ENCODE peak calls at places on chromosomes 5 and 9, in four cellular contexts. M, F, O and H are unnamed samples.

GRCh38 chr9:130470269-130470668 is 25.5 kb downstream of the ASS1 start:
- DNase-seq in O (no peak), F (no peak), M (no peak), H (no peak)

GRCh38 chr9:129836342-129837007 is 1.2 kb downstream of the USP20 start:
- DNase-seq in O (no peak), F (no peak), M (peak), H (no peak)

GRCh38 chr9:109972026-109973005 is 192.3 kb downstream of the PALM2AKAP2 start:
- DNase-seq in M (no peak), F (no peak), O (no peak), H (peak)

GRCh38 chr5:94503677-94504076 is 114.7 kb downstream of the KIAA0825 start:
- DNase-seq in F (no peak), M (no peak), O (no peak), H (no peak)

GRCh38 chr5:40678021-40678939 is 1.4 kb upstream of the PTGER4 start:
- DNase-seq in F (no peak), M (no peak), O (no peak), H (no peak)

GRCh38 chr5:61301345-61301744 is 30.7 kb upstream of the ZSWIM6 start:
- DNase-seq in M (no peak), F (no peak), O (no peak), H (no peak)

GRCh38 chr9:9612270-9612669 is 1000.5 kb downstream of the PTPRD start:
- DNase-seq in O (no peak), M (no peak), F (no peak), H (no peak)

GRCh38 chr5:79552984-79553383 is 39.0 kb upstream of the HOMER1 start:
- DNase-seq in O (no peak), M (no peak), F (no peak), H (no peak)

GRCh38 chr5:144004751-144005150 is 165.7 kb downstream of the YIPF5 start:
- DNase-seq in M (no peak), O (no peak), F (no peak), H (no peak)

GRCh38 chr9:16266648-16267276 is 603.7 kb downstream of the BNC2 start:
- DNase-seq in O (no peak), F (peak), M (peak), H (peak)

GRCh38 chr5:119357815-119358559 is 2.2 kb downstream of the TNFAIP8 start:
- DNase-seq in O (no peak), F (no peak), M (no peak), H (no peak)

GRCh38 chr9:126453156-126453963 is 126.7 kb downstream of the MVB12B start:
- DNase-seq in F (no peak), O (no peak), M (no peak), H (no peak)

GRCh38 chr5:13957032-13957645 is 12.7 kb upstream of the DNAH5 start:
- DNase-seq in O (peak), M (peak), F (peak), H (peak)

GRCh38 chr9:128689293-128689770 is 310 bp downstream of the SET start:
- DNase-seq in F (peak), M (peak), O (no peak), H (no peak)

GRCh38 chr5:86500947-86501346 is 116.8 kb upstream of the COX7C start:
- DNase-seq in M (no peak), F (peak), O (no peak), H (peak)

GRCh38 chr5:969421-969839 is 39.2 kb upstream of the NKD2 start:
- DNase-seq in F (no peak), O (no peak), M (no peak), H (no peak)

GRCh38 chr9:129964901-129965734 is 77.9 kb downstream of the FNBP1 start:
- DNase-seq in O (no peak), F (peak), M (no peak), H (no peak)

GRCh38 chr5:21823076-21823574 is 1030.0 kb downstream of the CDH12 start:
- DNase-seq in M (no peak), F (no peak), O (no peak), H (no peak)

GRCh38 chr5:80153586-80154126 is 102.2 kb downstream of the SERINC5 start:
- DNase-seq in O (peak), M (no peak), F (no peak), H (no peak)

GRCh38 chr9:114291064-114291474 is 31.8 kb upstream of the ORM1 start:
- DNase-seq in M (peak), F (peak), O (peak), H (peak)

GRCh38 chr5:137075163-137075970 is 423.8 kb downstream of the SPOCK1 start:
- DNase-seq in O (peak), M (peak), F (peak), H (peak)

GRCh38 chr5:180180846-180181245 is 28.2 kb downstream of the RASGEF1C start:
- DNase-seq in M (no peak), F (no peak), O (no peak), H (no peak)

GRCh38 chr9:450057-450456 is 235.4 kb downstream of the DOCK8 start:
- DNase-seq in M (no peak), O (no peak), F (no peak), H (no peak)

GRCh38 chr5:359301-359897 is 37.9 kb downstream of the AHRR start:
- DNase-seq in F (no peak), O (no peak), M (no peak), H (peak)

GRCh38 chr9:27351438-27351837 is 54.5 kb upstream of the EQTN start:
- DNase-seq in O (no peak), F (no peak), M (no peak), H (no peak)

GRCh38 chr9:131733601-131734061 is 6.2 kb downstream of the RAPGEF1 start:
- DNase-seq in O (no peak), M (no peak), F (peak), H (no peak)

GRCh38 chr5:81965510-81965909 is 6.3 kb upstream of the ATG10 start:
- DNase-seq in O (no peak), F (peak), M (no peak), H (no peak)

GRCh38 chr5:76332102-76332501 is 71.0 kb upstream of the IQGAP2 start:
- DNase-seq in M (no peak), F (no peak), O (peak), H (no peak)

GRCh38 chr5:143106175-143106574 is 297.3 kb downstream of the NR3C1 start:
- DNase-seq in M (peak), F (peak), O (peak), H (peak)

GRCh38 chr5:125277494-125278154 is 531.2 kb upstream of the ZNF608 start:
- DNase-seq in O (peak), M (no peak), F (peak), H (no peak)

GRCh38 chr9:97237951-97238851 is 69.3 kb upstream of the CCDC180 start:
- DNase-seq in O (peak), M (peak), F (peak), H (peak)

GRCh38 chr5:172902497-172903472 is 56.4 kb upstream of the RPL26L1 start:
- DNase-seq in F (peak), O (peak), M (peak), H (peak)

GRCh38 chr5:76041863-76042262 is 41.3 kb upstream of the SV2C start:
- DNase-seq in F (no peak), M (peak), O (no peak), H (no peak)

GRCh38 chr9:85213650-85214607 is 527.8 kb downstream of the AGTPBP1 start:
- DNase-seq in O (no peak), F (no peak), M (peak), H (no peak)

GRCh38 chr5:23820764-23821471 is 313.5 kb downstream of the PRDM9 start:
- DNase-seq in O (no peak), F (peak), M (no peak), H (no peak)

GRCh38 chr9:87890866-87891265 is 8.2 kb downstream of the SPATA31E1 start:
- DNase-seq in M (no peak), F (no peak), O (no peak), H (no peak)

GRCh38 chr5:127820910-127821553 is 117.8 kb downstream of the CCDC192 start:
- DNase-seq in F (peak), O (peak), M (no peak), H (no peak)
- TF ChIP-seq HMGXB4 in F (no peak), O (no peak), M (no peak), H (no peak)

DNA sequence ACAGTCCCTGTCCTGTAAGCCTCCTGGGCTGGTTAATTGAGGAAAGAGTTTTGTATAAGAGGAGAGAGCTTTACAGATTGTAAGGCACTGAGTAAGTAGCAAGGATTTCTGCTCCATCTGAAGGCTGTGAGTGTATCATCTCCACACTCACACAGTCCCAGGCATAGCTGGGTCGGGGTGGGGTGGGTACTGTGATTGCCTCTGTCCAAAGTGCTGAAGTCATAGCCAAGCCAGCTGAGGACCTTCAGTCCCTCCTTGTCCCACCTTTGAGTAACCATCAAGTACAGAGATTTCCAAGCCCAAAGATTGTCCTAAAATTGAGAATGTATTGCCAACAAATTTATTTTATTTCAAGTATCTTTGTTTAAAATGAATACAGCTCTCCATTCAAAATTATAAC is 5.5 kb upstream of the DNAJB5 start:
- DNase-seq in M (peak), O (no peak), F (no peak), H (peak)
- TF ChIP-seq HMGXB4 in M (no peak), O (no peak), F (no peak), H (no peak)

GRCh38 chr5:98813755-98814154 is 40.3 kb downstream of the RGMB start:
- DNase-seq in O (no peak), F (no peak), M (no peak), H (no peak)
- TF ChIP-seq HMGXB4 in O (no peak), F (no peak), M (no peak), H (no peak)

GRCh38 chr5:166639151-166639550 is 1652.3 kb upstream of the WWC1 start:
- DNase-seq in F (no peak), M (no peak), O (no peak), H (no peak)

DNA sequence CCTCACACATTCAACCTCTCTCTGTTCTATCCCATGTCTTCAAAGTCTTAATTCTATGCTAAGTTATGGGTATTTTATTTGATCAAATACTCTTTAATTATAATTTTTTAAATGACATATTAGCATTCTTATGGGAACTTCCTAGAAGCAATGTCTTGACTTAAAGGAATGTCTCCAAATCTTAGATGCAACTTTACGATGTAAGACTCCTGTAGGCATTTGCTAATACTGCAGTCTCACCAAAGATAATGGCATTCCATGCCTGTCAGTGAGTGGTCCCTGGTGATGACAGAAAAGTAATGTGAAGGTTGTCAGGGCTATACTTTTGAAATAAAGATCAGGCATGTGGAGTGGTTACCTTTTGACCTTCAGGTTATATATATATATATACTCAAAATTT is 1654.2 kb upstream of the WWC1 start:
- DNase-seq in M (no peak), O (no peak), F (no peak), H (no peak)
- TF ChIP-seq HMGXB4 in M (no peak), O (no peak), F (no peak), H (no peak)

GRCh38 chr5:132528866-132529634 is 14.3 kb downstream of the IL5 start:
- DNase-seq in O (no peak), M (no peak), F (no peak), H (peak)
- TF ChIP-seq HMGXB4 in O (no peak), M (no peak), F (no peak), H (no peak)

DNA sequence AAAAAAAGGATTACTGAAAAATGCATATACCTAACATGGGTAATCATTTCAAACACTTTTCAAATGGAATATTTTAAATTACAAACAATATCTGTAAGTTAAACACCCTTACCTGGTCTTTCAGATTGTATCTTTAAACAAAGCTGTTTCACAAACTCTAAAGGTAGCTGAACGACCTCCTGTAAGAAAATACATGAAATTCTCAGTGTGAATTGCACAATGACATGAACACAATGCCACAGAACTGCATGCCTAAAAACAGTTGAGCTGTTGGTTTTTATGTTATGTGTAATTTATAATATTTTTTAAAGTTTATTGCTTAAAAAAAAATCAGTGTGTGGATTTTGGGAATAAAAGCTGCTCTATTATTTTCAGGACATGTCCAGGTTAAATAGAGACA is 17.5 kb downstream of the IPPK start:
- DNase-seq in F (no peak), M (no peak), O (no peak), H (no peak)
- TF ChIP-seq HMGXB4 in F (no peak), M (no peak), O (no peak), H (no peak)